ENCODE peak calls at places on chromosomes 3 and 15, in six cellular contexts. V, Y, X, G, J and C are unnamed samples.

GRCh38 chr15:64247535-64247905 is 84.7 kb upstream of the PPIB start:
- DNase-seq in J (no peak), G (no peak), X (no peak), Y (no peak), V (peak; percentile 23), C (no peak)

GRCh38 chr3:123080864-123081562 is 14.2 kb downstream of the PDIA5 start:
- DNase-seq in G (no peak), V (no peak), Y (no peak), X (peak; percentile 41), J (no peak), C (no peak)

GRCh38 chr15:61169904-61170695 is 59.0 kb downstream of the RORA start:
- DNase-seq in G (no peak), X (no peak), V (peak; percentile 15), Y (no peak), J (no peak), C (no peak)

GRCh38 chr3:197516517-197516889 is 39.3 kb downstream of the BDH1 start:
- DNase-seq in G (peak; percentile 67), X (no peak), Y (no peak), J (no peak), V (no peak), C (no peak)

GRCh38 chr3:139309880-139310279 is 33.9 kb upstream of the MRPS22 start:
- DNase-seq in Y (no peak), V (no peak), G (no peak), J (no peak), X (no peak), C (no peak)

GRCh38 chr3:112629425-112629824 is 11.5 kb downstream of the CCDC80 start:
- DNase-seq in J (no peak), X (no peak), G (no peak), Y (no peak), V (no peak), C (peak; percentile 44)

GRCh38 chr15:61537337-61537736 is 308.2 kb upstream of the RORA start:
- DNase-seq in Y (no peak), V (no peak), J (no peak), X (no peak), G (no peak), C (no peak)

GRCh38 chr3:73786346-73786807 is 161.6 kb upstream of the PDZRN3 start:
- DNase-seq in Y (no peak), V (no peak), X (no peak), J (no peak), G (peak; percentile 15), C (no peak)

GRCh38 chr15:28920781-28921331 is 35.1 kb downstream of the APBA2 start:
- DNase-seq in J (no peak), X (no peak), Y (no peak), G (no peak), V (no peak), C (no peak)

GRCh38 chr15:62089616-62090015 is 22.8 kb downstream of the C2CD4A start:
- DNase-seq in V (no peak), G (no peak), X (no peak), J (no peak), Y (no peak), C (no peak)

GRCh38 chr3:56758539-56758981 is 43.2 kb downstream of the ARHGEF3 start:
- DNase-seq in X (peak; percentile 11), V (peak; percentile 87), J (no peak), Y (no peak), G (no peak), C (no peak)

GRCh38 chr15:41689083-41689482 is 28.9 kb downstream of the MGA start:
- DNase-seq in J (no peak), X (no peak), G (no peak), Y (no peak), V (no peak), C (no peak)

GRCh38 chr3:89223188-89223587 is 115.8 kb downstream of the EPHA3 start:
- DNase-seq in Y (no peak), V (no peak), X (no peak), J (no peak), G (no peak), C (no peak)

GRCh38 chr3:75260-75659 is 121.3 kb upstream of the CHL1 start:
- DNase-seq in J (no peak), X (no peak), V (no peak), Y (no peak), G (no peak), C (no peak)

GRCh38 chr3:133891662-133892389 is 3.9 kb downstream of the RAB6B start:
- DNase-seq in Y (no peak), J (peak; percentile 52), V (no peak), G (no peak), X (no peak), C (no peak)

GRCh38 chr15:80485370-80486164 is 81.4 kb downstream of the ARNT2 start:
- DNase-seq in X (no peak), G (no peak), Y (no peak), J (no peak), V (no peak), C (no peak)

GRCh38 chr3:72186485-72186864 is 401.5 kb upstream of the PROK2 start:
- DNase-seq in J (no peak), Y (no peak), G (no peak), V (no peak), X (no peak), C (no peak)

GRCh38 chr15:23565395-23566069 is at the start of gene MKRN3:
- DNase-seq in Y (peak; percentile 75), G (peak; percentile 66), J (no peak), X (peak; percentile 90), V (no peak), C (peak; percentile 18)

GRCh38 chr3:25453521-25454410 is 25.7 kb downstream of the RARB start:
- DNase-seq in V (no peak), J (no peak), X (no peak), G (no peak), Y (no peak), C (no peak)

DNA sequence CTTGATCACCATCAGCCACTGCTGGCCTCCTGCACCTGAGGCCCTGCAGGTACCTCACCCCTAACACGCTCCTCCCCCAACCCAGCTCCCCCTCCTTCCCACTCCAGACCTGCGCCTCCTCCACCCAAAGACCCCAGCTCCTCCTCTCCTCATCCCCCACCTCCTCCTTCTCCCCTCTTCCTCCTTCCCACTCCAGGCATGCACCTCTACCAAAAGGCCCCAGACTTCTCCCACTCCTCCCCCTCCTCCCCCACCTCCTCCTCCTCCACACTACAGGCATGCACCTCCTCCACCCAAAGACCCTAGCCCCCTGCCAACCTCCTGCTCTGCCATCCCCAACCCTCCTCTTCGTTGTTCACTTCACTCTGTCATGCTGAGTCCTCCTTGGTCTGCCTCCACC is 42.7 kb downstream of the CYP11A1 start:
- DNase-seq in J (no peak), Y (no peak), G (no peak), V (no peak), X (no peak), C (no peak)
- TF ChIP-seq CTCF in J (no peak), Y (no peak), G (no peak), V (no peak), X (no peak), C (no peak)

GRCh38 chr3:45647148-45647619 is 42.0 kb upstream of the SACM1L start:
- DNase-seq in V (no peak), X (peak; percentile 67), J (no peak), G (peak; percentile 78), Y (no peak), C (no peak)
- TF ChIP-seq POLR2AphosphoS5 in V (no peak), X (peak; percentile 37), J (peak; percentile 74), G (peak; percentile 55), Y (no peak), C (peak; percentile 79)

GRCh38 chr15:33007295-33007855 is 187.1 kb downstream of the FMN1 start:
- DNase-seq in V (no peak), X (no peak), J (no peak), G (no peak), Y (no peak), C (no peak)
- TF ChIP-seq CTCF in V (no peak), X (no peak), J (no peak), G (peak; percentile 49), Y (no peak), C (no peak)

GRCh38 chr15:99143655-99144610 is 39.1 kb downstream of the SYNM start:
- DNase-seq in Y (no peak), G (no peak), J (no peak), X (no peak), V (no peak), C (peak; percentile 54)

GRCh38 chr15:99143230-99143629 is 38.4 kb downstream of the SYNM start:
- DNase-seq in V (no peak), J (no peak), Y (no peak), X (no peak), G (no peak), C (no peak)

GRCh38 chr15:99146661-99147060 is 41.8 kb downstream of the SYNM start:
- DNase-seq in G (no peak), V (no peak), Y (no peak), J (no peak), X (no peak), C (no peak)

GRCh38 chr15:99145778-99146177 is 40.9 kb downstream of the SYNM start:
- DNase-seq in V (no peak), J (no peak), X (no peak), G (no peak), Y (no peak), C (no peak)

GRCh38 chr15:99145005-99145404 is 40.1 kb downstream of the SYNM start:
- DNase-seq in X (no peak), Y (no peak), J (no peak), G (no peak), V (no peak), C (no peak)
- TF ChIP-seq POLR2AphosphoS5 in X (no peak), Y (no peak), J (no peak), G (no peak), V (no peak), C (no peak)